ENCODE peak calls at places on chromosomes 2 and 18, in four cellular contexts. E is brain microvascular endothelial cell; A is activated T-helper 1 cell treated with anti-CD3 and anti-CD28 coated beads, Interleukin-2, amount 50 U/mL, for 16 hours; N is GM03348. X is an unnamed sample.

GRCh38 chr18:79853993-79854364 is 56.2 kb downstream of the KCNG2 start:
- DNase-seq in E (no peak), A (no peak), N (no peak), X (no peak)

GRCh38 chr2:241842620-241843211 is 16.0 kb downstream of the PDCD1 start:
- DNase-seq in E (no peak), A (no peak), N (peak), X (peak)

GRCh38 chr2:45964945-45965344 is 313.5 kb downstream of the PRKCE start:
- DNase-seq in E (no peak), A (no peak), N (no peak), X (no peak)

GRCh38 chr18:2425426-2426317 is 145.6 kb downstream of the METTL4 start:
- DNase-seq in E (peak), A (no peak), N (peak), X (no peak)

GRCh38 chr18:77974329-77974728 is 724.7 kb downstream of the GALR1 start:
- DNase-seq in E (no peak), A (no peak), N (no peak), X (no peak)

GRCh38 chr2:9656270-9656766 is 25.5 kb upstream of the YWHAQ start:
- DNase-seq in E (peak), A (peak), N (peak), X (no peak)

GRCh38 chr18:21341141-21341540 is 99.1 kb downstream of the GREB1L start:
- DNase-seq in E (no peak), A (no peak), N (no peak), X (no peak)

GRCh38 chr18:54102123-54102522 is 122.3 kb downstream of the MBD2 start:
- DNase-seq in E (no peak), A (no peak), N (no peak), X (no peak)

GRCh38 chr2:205969584-205969983 is 116.4 kb downstream of the INO80D start:
- DNase-seq in E (no peak), A (no peak), N (no peak), X (no peak)

GRCh38 chr18:24006731-24007308 is 7.7 kb upstream of the TTC39C start:
- DNase-seq in E (no peak), A (no peak), N (no peak), X (no peak)

GRCh38 chr18:62170857-62171256 is 16.0 kb downstream of the PIGN start:
- DNase-seq in E (no peak), A (no peak), N (no peak), X (no peak)

GRCh38 chr2:230938098-230938497 is 13.1 kb upstream of the GPR55 start:
- DNase-seq in E (no peak), A (no peak), N (no peak), X (no peak)

GRCh38 chr2:63440612-63441011 is 147.7 kb downstream of the WDPCP start:
- DNase-seq in E (peak), A (no peak), N (no peak), X (no peak)

GRCh38 chr2:104641801-104642200 is 212.1 kb upstream of the POU3F3 start:
- DNase-seq in E (no peak), A (no peak), N (no peak), X (no peak)